ENCODE peak calls at places on chromosomes 7 and 10, in four cellular contexts. W, L, Q and E are unnamed samples.

GRCh38 chr10:4981722-4982471 is 18.7 kb downstream of the AKR1C1 start:
- DNase-seq in W (peak), L (no peak), Q (no peak), E (no peak)

GRCh38 chr10:52172581-52172980 is 141.5 kb upstream of the DKK1 start:
- DNase-seq in W (no peak), L (no peak), Q (no peak), E (no peak)

GRCh38 chr7:22980422-22980821 is 33.5 kb downstream of the HYCC1 start:
- DNase-seq in W (no peak), L (no peak), Q (no peak), E (no peak)

GRCh38 chr7:133543657-133544056 is 290.8 kb downstream of the EXOC4 start:
- DNase-seq in W (no peak), L (no peak), Q (no peak), E (no peak)

GRCh38 chr7:77570330-77571011 is 33.4 kb downstream of the PTPN12 start:
- DNase-seq in W (no peak), L (no peak), Q (no peak), E (no peak)

GRCh38 chr10:3258291-3258848 is 85.8 kb upstream of the PITRM1 start:
- DNase-seq in W (no peak), L (no peak), Q (no peak), E (no peak)

GRCh38 chr7:85479918-85480658 is 293.2 kb upstream of the SEMA3D start:
- DNase-seq in W (no peak), L (no peak), Q (no peak), E (no peak)

GRCh38 chr10:78899098-78899754 is 169.5 kb upstream of the ZMIZ1 start:
- DNase-seq in W (no peak), L (no peak), Q (no peak), E (no peak)

GRCh38 chr10:88271736-88272135 is 311.4 kb downstream of the RNLS start:
- DNase-seq in W (no peak), L (no peak), Q (no peak), E (no peak)

GRCh38 chr7:137130751-137131158 is 212.8 kb downstream of the PTN start:
- DNase-seq in W (no peak), L (no peak), Q (no peak), E (no peak)

GRCh38 chr7:89334785-89335184 is 539.2 kb upstream of the TEX47 start:
- DNase-seq in W (no peak), L (no peak), Q (no peak), E (no peak)

GRCh38 chr7:27149817-27150567 is 2.4 kb downstream of the HOXA3 start:
- DNase-seq in W (no peak), L (no peak), Q (no peak), E (no peak)

GRCh38 chr10:23826399-23826798 is 382.5 kb upstream of the KIAA1217 start:
- DNase-seq in W (no peak), L (no peak), Q (no peak), E (no peak)

GRCh38 chr10:125002423-125003145 is 60.7 kb downstream of the ZRANB1 start:
- DNase-seq in W (no peak), L (no peak), Q (no peak), E (no peak)

GRCh38 chr10:116836087-116836486 is 13.2 kb upstream of the ENO4 start:
- DNase-seq in W (no peak), L (no peak), Q (no peak), E (no peak)

GRCh38 chr7:47294569-47295222 is 287.2 kb downstream of the TNS3 start:
- DNase-seq in W (no peak), L (no peak), Q (no peak), E (no peak)

GRCh38 chr10:49502358-49502757 is 36.6 kb downstream of the ERCC6 start:
- DNase-seq in W (no peak), L (no peak), Q (no peak), E (no peak)

GRCh38 chr10:12097791-12098190 is 29.0 kb downstream of the DHTKD1 start:
- DNase-seq in W (no peak), L (no peak), Q (no peak), E (no peak)

GRCh38 chr7:91240546-91240945 is 23.7 kb upstream of the FZD1 start:
- DNase-seq in W (no peak), L (no peak), Q (no peak), E (no peak)

GRCh38 chr7:149882264-149883048 is 8.7 kb downstream of the ATP6V0E2 start:
- DNase-seq in W (no peak), L (no peak), Q (no peak), E (no peak)

GRCh38 chr7:142645777-142646176 is 103.5 kb upstream of the PRSS1 start:
- DNase-seq in W (no peak), L (no peak), Q (no peak), E (no peak)

GRCh38 chr10:76942556-76943416 is 694.8 kb downstream of the KCNMA1 start:
- DNase-seq in W (no peak), L (no peak), Q (no peak), E (no peak)

GRCh38 chr10:4653160-4653559 is 172.8 kb upstream of the AKR1E2 start:
- DNase-seq in W (no peak), L (no peak), Q (no peak), E (no peak)

GRCh38 chr10:80460399-80461207 is 6.5 kb downstream of the TSPAN14 start:
- DNase-seq in W (no peak), L (no peak), Q (no peak), E (no peak)

GRCh38 chr7:137007001-137007725 is 138.7 kb downstream of the CHRM2 start:
- DNase-seq in W (no peak), L (no peak), Q (no peak), E (no peak)

GRCh38 chr7:148095066-148095465 is 495.5 kb upstream of the C7orf33 start:
- DNase-seq in W (no peak), L (no peak), Q (no peak), E (no peak)